ENCODE peak calls at places on chromosomes 3 and 15, in four cellular contexts. G is GM12878, K is A549, X is K562. J is an unnamed sample.

GRCh38 chr3:193701896-193702644 is 109.1 kb downstream of the OPA1 start:
- DNase-seq in G (peak), K (no peak), X (no peak), J (peak)

GRCh38 chr3:195302436-195302835 is 31.5 kb upstream of the XXYLT1 start:
- DNase-seq in K (no peak), X (no peak), G (no peak), J (peak)

GRCh38 chr3:184659797-184660301 is 52.0 kb downstream of the MAGEF1 start:
- DNase-seq in X (peak), G (no peak), K (no peak), J (no peak)

GRCh38 chr3:171334465-171334811 is 125.8 kb downstream of the TNIK start:
- DNase-seq in G (no peak), X (no peak), K (peak), J (no peak)

GRCh38 chr15:75732809-75733451 is 20.3 kb upstream of the CSPG4 start:
- DNase-seq in G (no peak), X (peak), K (peak), J (peak)

GRCh38 chr3:72791132-72791531 is 57.1 kb downstream of the SHQ1 start:
- DNase-seq in X (no peak), K (no peak), G (no peak), J (no peak)

GRCh38 chr15:69854521-69855171 is 243.1 kb downstream of the TLE3 start:
- DNase-seq in X (no peak), G (no peak), K (peak), J (peak)

GRCh38 chr15:80906159-80906775 is 83.4 kb downstream of the MESD start:
- DNase-seq in X (peak), K (peak), G (no peak), J (peak)

GRCh38 chr3:183044547-183045229 is 54.6 kb downstream of the MCCC1 start:
- DNase-seq in K (no peak), G (peak), X (no peak), J (no peak)

GRCh38 chr3:20890124-20890523 is 704.1 kb upstream of the SGO1 start:
- DNase-seq in G (no peak), X (peak), K (no peak), J (no peak)

GRCh38 chr3:168162172-168162571 is 66.4 kb upstream of the GOLIM4 start:
- DNase-seq in X (no peak), G (no peak), K (no peak), J (peak)

GRCh38 chr3:69433938-69434263 is 48.0 kb upstream of the FRMD4B start:
- DNase-seq in K (peak), G (no peak), X (no peak), J (peak)

GRCh38 chr3:148903941-148904340 is 38.8 kb downstream of the CPA3 start:
- DNase-seq in K (no peak), G (no peak), X (no peak), J (no peak)

GRCh38 chr15:58546066-58546591 is 114.3 kb downstream of the LIPC start:
- DNase-seq in K (no peak), G (no peak), X (no peak), J (no peak)

GRCh38 chr3:72346526-72346926 is 501.7 kb downstream of the SHQ1 start:
- DNase-seq in G (no peak), X (no peak), K (no peak), J (peak)

GRCh38 chr15:68230157-68231100 is 901 bp upstream of the CLN6 start:
- DNase-seq in K (no peak), X (peak), G (peak), J (peak)

GRCh38 chr3:181581651-181582050 is 130.1 kb upstream of the SOX2 start:
- DNase-seq in G (no peak), X (no peak), K (no peak), J (no peak)

GRCh38 chr15:59946084-59946483 is 58.0 kb upstream of the FOXB1 start:
- DNase-seq in X (no peak), G (no peak), K (no peak), J (no peak)

GRCh38 chr3:37024820-37025405 is 31.6 kb downstream of the MLH1 start:
- DNase-seq in G (peak), X (no peak), K (peak), J (no peak)

GRCh38 chr3:54900954-54901591 is 26.8 kb downstream of the LRTM1 start:
- DNase-seq in K (no peak), G (no peak), X (no peak), J (peak)

GRCh38 chr3:134753999-134754742 is 40.9 kb upstream of the EPHB1 start:
- DNase-seq in G (no peak), X (no peak), K (no peak), J (no peak)

GRCh38 chr3:155323063-155323666 is 29.7 kb upstream of the STRIT1 start:
- DNase-seq in G (peak), X (peak), K (peak), J (peak)

GRCh38 chr3:23017800-23018199 is 185.3 kb upstream of the UBE2E2 start:
- DNase-seq in X (no peak), G (no peak), K (no peak), J (peak)

GRCh38 chr3:39065197-39065596 is 13.4 kb downstream of the WDR48 start:
- DNase-seq in G (no peak), K (peak), X (peak), J (peak)

GRCh38 chr15:74614744-74615312 is 808 bp upstream of the CLK3 start:
- DNase-seq in X (peak), K (peak), G (peak), J (peak)

GRCh38 chr3:115646027-115646690 is 22.8 kb downstream of the GAP43 start:
- DNase-seq in G (no peak), X (no peak), K (no peak), J (no peak)

DNA sequence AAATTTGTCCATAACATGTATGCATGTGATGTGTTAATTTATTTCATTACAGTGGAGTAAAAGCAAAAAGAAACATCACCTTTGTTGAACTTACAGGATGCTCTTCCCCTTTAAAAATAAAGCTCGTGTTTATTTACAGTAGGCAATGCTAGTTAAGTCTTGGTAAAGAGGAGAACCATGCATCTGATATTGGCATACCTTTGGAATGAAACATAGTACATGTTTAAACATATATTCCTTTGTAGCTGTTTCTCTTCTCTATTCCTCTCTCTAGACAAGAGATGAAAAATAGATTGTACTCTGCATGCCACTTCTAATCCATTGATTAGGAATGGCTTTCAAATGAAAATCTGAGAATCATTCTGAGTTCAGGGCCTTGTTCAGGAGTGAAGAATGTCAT is 374.9 kb upstream of the CNTN4 start:
- DNase-seq in X (no peak), K (no peak), G (no peak), J (no peak)
- TF ChIP-seq ELK1 in X (no peak), K (no peak), G (no peak), J (no peak)

DNA sequence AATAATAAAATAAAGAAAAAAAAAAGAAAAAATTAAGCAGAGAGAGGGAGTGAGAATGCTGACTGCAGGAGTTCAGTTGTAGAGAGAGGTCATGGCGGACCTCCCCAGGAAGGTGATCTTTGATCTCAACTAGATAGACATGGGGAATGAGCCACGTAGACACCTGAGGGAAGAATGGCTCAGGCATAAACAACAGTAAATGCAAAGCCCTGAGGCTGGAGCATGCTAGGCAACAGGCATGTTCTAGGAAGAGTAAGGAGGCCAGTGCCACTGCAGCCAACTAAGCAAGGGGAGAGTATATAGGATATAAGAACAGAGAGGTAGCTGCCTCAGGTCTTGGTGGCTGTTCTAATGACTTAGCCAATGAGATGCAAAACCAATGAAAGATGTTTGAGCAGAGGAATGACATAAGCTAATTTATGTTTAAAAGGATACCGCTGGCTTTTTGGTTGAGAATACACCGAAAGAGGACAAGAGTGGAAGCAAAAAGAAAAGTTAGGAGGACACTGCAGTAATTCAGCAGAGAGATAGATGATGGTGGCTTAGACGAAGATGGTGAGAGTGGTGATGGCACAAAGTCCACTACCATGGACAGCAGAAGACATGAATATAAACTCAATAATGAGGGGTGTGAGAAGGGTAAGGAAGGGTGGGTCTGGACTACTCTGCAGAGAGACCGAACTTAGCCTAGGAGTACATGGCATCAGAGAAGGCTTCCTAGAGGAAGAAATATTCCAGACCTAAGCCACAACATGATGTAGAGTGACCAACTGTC is 174.6 kb downstream of the P3H2 start:
- DNase-seq in X (no peak), K (no peak), G (no peak), J (no peak)
- TF ChIP-seq RAD21 in X (no peak), K (no peak), G (no peak), J (no peak)

GRCh38 chr3:56785499-56785898 is 16.2 kb downstream of the ARHGEF3 start:
- DNase-seq in G (no peak), K (no peak), X (no peak), J (no peak)

GRCh38 chr3:56787784-56788256 is 13.9 kb downstream of the ARHGEF3 start:
- DNase-seq in X (no peak), G (no peak), K (no peak), J (no peak)

GRCh38 chr3:56788506-56788905 is 13.2 kb downstream of the ARHGEF3 start:
- DNase-seq in X (no peak), G (no peak), K (no peak), J (no peak)

GRCh38 chr3:56784452-56785001 is 17.2 kb downstream of the ARHGEF3 start:
- DNase-seq in K (no peak), X (no peak), G (no peak), J (no peak)

GRCh38 chr3:56787258-56787777 is 14.4 kb downstream of the ARHGEF3 start:
- DNase-seq in K (no peak), X (no peak), G (no peak), J (no peak)
- TF ChIP-seq ELK1 in K (no peak), X (no peak), G (no peak), J (no peak)

GRCh38 chr15:45611305-45611704 is 23.5 kb upstream of the SQOR start:
- DNase-seq in K (peak), X (peak), G (no peak), J (no peak)
- TF ChIP-seq RAD21 in K (peak), X (peak), G (peak), J (peak)

GRCh38 chr3:56855856-56856538 is 54.2 kb upstream of the ARHGEF3 start:
- DNase-seq in X (peak), G (no peak), K (peak), J (no peak)

GRCh38 chr3:56858331-56858730 is 56.6 kb upstream of the ARHGEF3 start:
- DNase-seq in X (no peak), G (no peak), K (no peak), J (no peak)

GRCh38 chr3:56860351-56860750 is 58.6 kb upstream of the ARHGEF3 start:
- DNase-seq in X (no peak), K (no peak), G (no peak), J (no peak)

GRCh38 chr3:56854856-56855620 is 53.3 kb upstream of the ARHGEF3 start:
- DNase-seq in K (no peak), X (no peak), G (no peak), J (no peak)

DNA sequence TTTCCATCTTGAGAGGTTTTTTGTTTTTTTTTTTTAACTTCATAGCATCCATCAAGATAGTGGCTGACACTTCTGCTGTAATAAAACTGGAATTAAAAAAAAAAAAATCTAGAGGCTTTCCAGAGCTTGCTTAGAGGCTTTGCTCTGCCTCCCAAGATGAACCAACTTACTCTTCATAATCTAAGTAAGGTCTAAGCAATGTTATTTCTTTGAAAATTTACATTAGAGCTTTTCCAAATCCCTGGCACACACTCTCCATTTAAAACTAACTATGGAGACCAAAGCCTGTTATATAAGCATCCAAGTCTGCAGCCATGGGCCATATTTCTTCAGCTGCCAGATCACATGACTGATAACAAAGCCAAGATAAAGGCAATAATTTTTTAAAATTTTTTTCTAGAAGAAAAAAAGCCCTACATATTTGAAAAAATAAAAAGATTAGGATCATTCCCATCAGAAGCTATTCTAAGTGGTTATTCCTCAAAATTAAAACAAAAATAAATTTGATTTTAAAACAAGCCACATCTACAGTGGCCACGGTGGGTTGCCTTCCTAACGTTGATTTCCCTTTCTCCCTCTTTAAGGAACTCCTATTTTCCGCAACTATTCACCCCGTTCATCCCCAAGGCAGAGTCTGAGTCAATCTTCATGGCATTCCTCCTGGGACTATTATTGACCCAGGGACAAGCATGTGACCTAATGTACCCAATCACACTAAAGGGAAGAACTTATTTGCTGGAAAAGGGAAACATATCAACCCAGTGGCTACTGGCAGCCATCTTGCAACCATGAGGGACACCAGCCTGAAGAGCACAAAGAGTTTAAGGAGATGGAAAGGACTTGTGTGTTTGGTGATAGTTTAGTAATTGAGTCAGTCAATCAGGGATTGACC is 55.2 kb upstream of the ARHGEF3 start:
- DNase-seq in G (no peak), X (no peak), K (peak), J (no peak)
- TF ChIP-seq ELK1 in G (no peak), X (no peak), K (no peak), J (no peak)

DNA sequence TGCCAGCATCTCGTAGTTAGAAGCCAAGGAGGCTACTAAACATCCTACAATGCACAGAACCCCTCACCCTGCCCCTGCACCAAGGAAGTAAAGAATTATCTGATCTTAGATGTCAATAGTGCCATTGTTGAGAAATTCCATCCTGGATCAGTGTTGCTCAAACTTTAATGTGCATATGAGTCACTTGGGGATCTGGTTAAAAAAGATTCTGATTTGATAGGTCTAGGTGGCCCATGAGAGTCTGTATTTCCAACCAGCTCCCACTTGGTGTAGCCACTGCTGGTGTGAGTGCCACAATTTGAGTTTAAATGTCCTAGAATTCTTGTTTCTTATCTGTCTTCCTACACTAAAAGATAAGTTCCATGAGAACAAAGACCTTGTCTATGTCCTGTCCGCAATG is 43.7 kb downstream of the TMEM45A start:
- DNase-seq in K (no peak), X (no peak), G (no peak), J (no peak)
- TF ChIP-seq RAD21 in K (no peak), X (no peak), G (no peak), J (no peak)

DNA sequence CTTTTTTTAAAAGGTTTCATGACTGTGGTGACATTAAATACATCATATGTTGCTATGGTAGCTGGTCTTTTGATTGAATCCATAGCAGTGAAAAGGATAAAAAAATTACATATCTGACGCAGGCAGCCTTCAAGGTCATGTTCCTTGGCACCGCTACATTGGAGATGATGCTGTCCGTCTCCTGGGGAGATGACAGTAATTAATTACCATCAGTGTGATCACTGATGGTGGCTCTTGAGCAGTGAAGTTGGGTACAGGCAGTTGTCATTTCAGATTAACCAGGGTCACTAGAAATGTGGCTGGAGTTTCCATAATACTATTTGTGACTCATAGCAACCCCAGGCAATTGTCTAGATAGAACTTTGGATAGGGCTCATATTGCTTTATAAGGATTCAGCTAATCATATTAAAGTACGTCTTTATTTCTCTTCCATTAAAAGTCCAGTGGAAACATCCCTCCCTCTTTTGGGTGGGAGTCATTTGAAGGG is 136.3 kb downstream of the THSD4 start:
- DNase-seq in K (peak), X (no peak), G (no peak), J (no peak)
- TF ChIP-seq ELK1 in K (no peak), X (no peak), G (no peak), J (no peak)

GRCh38 chr3:65971281-65972252 is 67.2 kb downstream of the MAGI1 start:
- DNase-seq in G (no peak), K (no peak), X (no peak), J (no peak)

GRCh38 chr3:65978116-65978515 is 60.6 kb downstream of the MAGI1 start:
- DNase-seq in X (no peak), K (no peak), G (no peak), J (no peak)

GRCh38 chr3:65975031-65975430 is 63.7 kb downstream of the MAGI1 start:
- DNase-seq in K (no peak), G (no peak), X (no peak), J (no peak)

GRCh38 chr3:65972765-65973164 is 66.0 kb downstream of the MAGI1 start:
- DNase-seq in G (no peak), K (no peak), X (no peak), J (no peak)

DNA sequence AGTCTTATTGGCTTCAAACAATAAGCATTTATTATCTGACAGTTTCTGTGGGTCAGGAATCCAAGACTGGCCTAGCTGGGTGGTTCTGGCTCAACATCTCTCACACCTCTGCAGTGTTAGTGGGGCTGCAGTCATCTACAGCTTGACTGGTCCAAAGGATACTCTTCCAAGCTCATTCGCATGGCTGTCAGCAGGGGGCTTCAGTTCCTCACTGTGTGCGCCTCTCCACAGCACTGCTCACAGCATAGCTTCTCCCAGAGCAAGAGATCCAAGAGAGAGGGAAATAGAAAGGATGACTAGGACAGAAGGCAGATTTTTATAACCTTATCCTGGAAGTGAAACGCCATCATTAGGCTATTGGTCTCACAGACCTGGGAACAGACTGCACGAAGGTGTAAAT is 64.2 kb downstream of the MAGI1 start:
- DNase-seq in K (no peak), X (peak), G (no peak), J (no peak)
- TF ChIP-seq RAD21 in K (no peak), X (no peak), G (no peak), J (no peak)